ENCODE peak calls at places on chromosome 10, in ten cellular contexts. U is amniotic stem cell; A is esophagus muscularis mucosa; D is NCI-H1417; Y is activated CD8-positive, alpha-beta T cell treated with anti-CD3 and anti-CD28 coated beads for 36 hours; R is posterior cingulate gyrus; C is EH; H is SHP77; J is kidney tubule cell; G is naive B cell. L is an unnamed sample.

GRCh38 chr10:35390441-35390840 is 54.1 kb downstream of the CCNY start:
- DNase-seq in U (no peak), A (no peak), D (no peak), Y (no peak), R (no peak), C (no peak), H (no peak), J (no peak), G (no peak), L (no peak)

GRCh38 chr10:33459597-33459996 is 125.1 kb upstream of the NRP1 start:
- DNase-seq in U (no peak), A (no peak), D (no peak), Y (no peak), R (no peak), C (peak), H (no peak), J (peak), G (no peak), L (no peak)

GRCh38 chr10:99658622-99659030 is 683 bp upstream of the ENTPD7 start:
- DNase-seq in U (no peak), A (no peak), D (peak), Y (peak), R (peak), C (peak), H (peak), J (peak), G (no peak), L (peak)

GRCh38 chr10:112226439-112227248 is 43.1 kb upstream of the GPAM start:
- DNase-seq in U (no peak), A (no peak), D (no peak), Y (no peak), R (no peak), C (no peak), H (no peak), J (no peak), G (no peak), L (no peak)

GRCh38 chr10:78335691-78336401 is 302.2 kb downstream of the RPS24 start:
- DNase-seq in U (no peak), A (peak), D (peak), Y (no peak), R (no peak), C (peak), H (peak), J (peak), G (no peak), L (no peak)

GRCh38 chr10:24418532-24418931 is 209.6 kb downstream of the KIAA1217 start:
- DNase-seq in U (no peak), A (no peak), D (no peak), Y (no peak), R (no peak), C (peak), H (no peak), J (no peak), G (no peak), L (no peak)

GRCh38 chr10:65041307-65041706 is 1520.1 kb downstream of the REEP3 start:
- DNase-seq in U (no peak), A (no peak), D (no peak), Y (no peak), R (no peak), C (no peak), H (no peak), J (no peak), G (no peak), L (no peak)

GRCh38 chr10:129049501-129049900 is 417.5 kb upstream of the MGMT start:
- DNase-seq in U (no peak), A (no peak), D (no peak), Y (no peak), R (no peak), C (no peak), H (no peak), J (no peak), G (no peak), L (no peak)

GRCh38 chr10:59971915-59972314 is 65.6 kb upstream of the CCDC6 start:
- DNase-seq in U (no peak), A (no peak), D (no peak), Y (no peak), R (no peak), C (no peak), H (no peak), J (peak), G (no peak), L (no peak)

GRCh38 chr10:7327885-7328284 is 82.9 kb downstream of the SFMBT2 start:
- DNase-seq in U (no peak), A (no peak), D (no peak), Y (no peak), R (no peak), C (no peak), H (no peak), J (no peak), G (no peak), L (no peak)

L was measured in activated CD4-positive, alpha-beta T cell treated with anti-CD3 and anti-CD28 coated beads for 4 hours.